ENCODE peak calls at places on chromosomes 5 and 9, in four cellular contexts. One of them, this sample, is unnamed.

GRCh38 chr9:120659209-120659608 is 55.1 kb downstream of the MEGF9 start:
- DNase-seq in cardiac muscle cell: no peak
- DNase-seq in OCI-LY7: no peak
- DNase-seq in left ventricle myocardium inferior: no peak
- DNase-seq in this sample: no peak

GRCh38 chr5:53874409-53874808 is 314.0 kb downstream of the NDUFS4 start:
- DNase-seq in cardiac muscle cell: no peak
- DNase-seq in OCI-LY7: peak; percentile 5
- DNase-seq in left ventricle myocardium inferior: no peak
- DNase-seq in this sample: no peak

GRCh38 chr5:58184910-58185309 is 275.0 kb downstream of the PLK2 start:
- DNase-seq in cardiac muscle cell: no peak
- DNase-seq in OCI-LY7: no peak
- DNase-seq in left ventricle myocardium inferior: no peak
- DNase-seq in this sample: no peak

GRCh38 chr5:93280518-93280917 is 300.5 kb downstream of the NR2F1-AS1 start:
- DNase-seq in cardiac muscle cell: no peak
- DNase-seq in OCI-LY7: no peak
- DNase-seq in left ventricle myocardium inferior: no peak
- DNase-seq in this sample: no peak

GRCh38 chr5:106321242-106321641 is 1349.5 kb downstream of the EFNA5 start:
- DNase-seq in cardiac muscle cell: no peak
- DNase-seq in OCI-LY7: no peak
- DNase-seq in left ventricle myocardium inferior: no peak
- DNase-seq in this sample: no peak

GRCh38 chr9:78745996-78746395 is 449.1 kb downstream of the PSAT1 start:
- DNase-seq in cardiac muscle cell: no peak
- DNase-seq in OCI-LY7: no peak
- DNase-seq in left ventricle myocardium inferior: no peak
- DNase-seq in this sample: no peak

GRCh38 chr9:114958021-114958846 is 27.8 kb upstream of the TNFSF8 start:
- DNase-seq in cardiac muscle cell: no peak
- DNase-seq in OCI-LY7: no peak
- DNase-seq in left ventricle myocardium inferior: peak; percentile 41
- DNase-seq in this sample: peak; percentile 48

GRCh38 chr9:8030095-8030494 is 230.5 kb upstream of the DMAC1 start:
- DNase-seq in cardiac muscle cell: no peak
- DNase-seq in OCI-LY7: no peak
- DNase-seq in left ventricle myocardium inferior: no peak
- DNase-seq in this sample: no peak

GRCh38 chr5:1973391-1974013 is 90.8 kb upstream of the IRX4 start:
- DNase-seq in cardiac muscle cell: no peak
- DNase-seq in OCI-LY7: no peak
- DNase-seq in left ventricle myocardium inferior: no peak
- DNase-seq in this sample: peak; percentile 18

GRCh38 chr5:66406761-66407289 is 189.4 kb upstream of the MAST4 start:
- DNase-seq in cardiac muscle cell: no peak
- DNase-seq in OCI-LY7: no peak
- DNase-seq in left ventricle myocardium inferior: no peak
- DNase-seq in this sample: no peak

GRCh38 chr9:115945009-115945431 is 208.6 kb upstream of the PAPPA start:
- DNase-seq in cardiac muscle cell: no peak
- DNase-seq in OCI-LY7: no peak
- DNase-seq in left ventricle myocardium inferior: peak; percentile 70
- DNase-seq in this sample: no peak

GRCh38 chr5:181127907-181128626 is 2.9 kb downstream of the OR2V1 start:
- DNase-seq in cardiac muscle cell: no peak
- DNase-seq in OCI-LY7: no peak
- DNase-seq in left ventricle myocardium inferior: no peak
- DNase-seq in this sample: no peak

GRCh38 chr5:115374057-115374775 is 77.8 kb upstream of the CCDC112 start:
- DNase-seq in cardiac muscle cell: no peak
- DNase-seq in OCI-LY7: no peak
- DNase-seq in left ventricle myocardium inferior: no peak
- DNase-seq in this sample: no peak

GRCh38 chr5:122311400-122311887 is 593 bp upstream of the SNCAIP start:
- DNase-seq in cardiac muscle cell: no peak
- DNase-seq in OCI-LY7: no peak
- DNase-seq in left ventricle myocardium inferior: no peak
- DNase-seq in this sample: no peak

GRCh38 chr9:111483862-111484563 is at the start of gene ECPAS:
- DNase-seq in cardiac muscle cell: peak; percentile 83
- DNase-seq in OCI-LY7: peak; percentile 79
- DNase-seq in left ventricle myocardium inferior: peak; percentile 72
- DNase-seq in this sample: peak; percentile 80

GRCh38 chr9:94760646-94761045 is 34.1 kb downstream of the AOPEP start:
- DNase-seq in cardiac muscle cell: no peak
- DNase-seq in OCI-LY7: no peak
- DNase-seq in left ventricle myocardium inferior: no peak
- DNase-seq in this sample: no peak

GRCh38 chr5:179486596-179487051 is 63.7 kb upstream of the RUFY1 start:
- DNase-seq in cardiac muscle cell: peak; percentile 72
- DNase-seq in OCI-LY7: no peak
- DNase-seq in left ventricle myocardium inferior: no peak
- DNase-seq in this sample: no peak

GRCh38 chr9:92524881-92525280 is 10.9 kb downstream of the ECM2 start:
- DNase-seq in cardiac muscle cell: no peak
- DNase-seq in OCI-LY7: no peak
- DNase-seq in left ventricle myocardium inferior: no peak
- DNase-seq in this sample: no peak

GRCh38 chr5:84382363-84383295 is 2.1 kb downstream of the EDIL3 start:
- DNase-seq in cardiac muscle cell: peak; percentile 72
- DNase-seq in OCI-LY7: no peak
- DNase-seq in left ventricle myocardium inferior: peak; percentile 18
- DNase-seq in this sample: no peak

GRCh38 chr5:180592176-180592575 is 877 bp upstream of the SCGB3A1 start:
- DNase-seq in cardiac muscle cell: no peak
- DNase-seq in OCI-LY7: no peak
- DNase-seq in left ventricle myocardium inferior: no peak
- DNase-seq in this sample: no peak

GRCh38 chr9:70064496-70064895 is 20.8 kb downstream of the MAMDC2 start:
- DNase-seq in cardiac muscle cell: no peak
- DNase-seq in OCI-LY7: no peak
- DNase-seq in left ventricle myocardium inferior: no peak
- DNase-seq in this sample: no peak

GRCh38 chr9:70066874-70067273 is 23.2 kb downstream of the MAMDC2 start:
- DNase-seq in cardiac muscle cell: no peak
- DNase-seq in OCI-LY7: no peak
- DNase-seq in left ventricle myocardium inferior: no peak
- DNase-seq in this sample: no peak

GRCh38 chr9:70069734-70070133 is 26.1 kb downstream of the MAMDC2 start:
- DNase-seq in cardiac muscle cell: no peak
- DNase-seq in OCI-LY7: no peak
- DNase-seq in left ventricle myocardium inferior: no peak
- DNase-seq in this sample: no peak

GRCh38 chr9:70065572-70065971 is 21.9 kb downstream of the MAMDC2 start:
- DNase-seq in cardiac muscle cell: no peak
- DNase-seq in OCI-LY7: no peak
- DNase-seq in left ventricle myocardium inferior: no peak
- DNase-seq in this sample: no peak

GRCh38 chr9:70066418-70066817 is 22.8 kb downstream of the MAMDC2 start:
- DNase-seq in cardiac muscle cell: no peak
- DNase-seq in OCI-LY7: no peak
- DNase-seq in left ventricle myocardium inferior: no peak
- DNase-seq in this sample: no peak
- H3K27ac ChIP-seq in cardiac muscle cell: no peak overlapping the region
- H3K27ac ChIP-seq in OCI-LY7: no peak overlapping the region
- H3K27ac ChIP-seq in left ventricle myocardium inferior: peak overlapping the region; percentile 48
- H3K27ac ChIP-seq in this sample: peak overlapping the region; percentile 47

GRCh38 chr5:150700298-150700599 is 613 bp downstream of the RBM22 start:
- DNase-seq in cardiac muscle cell: no peak
- DNase-seq in OCI-LY7: no peak
- DNase-seq in left ventricle myocardium inferior: no peak
- DNase-seq in this sample: no peak

GRCh38 chr5:150703767-150704166 is 2.9 kb upstream of the RBM22 start:
- DNase-seq in cardiac muscle cell: no peak
- DNase-seq in OCI-LY7: no peak
- DNase-seq in left ventricle myocardium inferior: no peak
- DNase-seq in this sample: no peak

GRCh38 chr5:150700600-150701377 is at the start of gene RBM22:
- DNase-seq in cardiac muscle cell: peak; percentile 96
- DNase-seq in OCI-LY7: peak; percentile 94
- DNase-seq in left ventricle myocardium inferior: peak; percentile 95
- DNase-seq in this sample: peak; percentile 94
- TF ChIP-seq CTCF in cardiac muscle cell: peak; percentile 63
- TF ChIP-seq CTCF in OCI-LY7: peak; percentile 82
- TF ChIP-seq CTCF in left ventricle myocardium inferior: peak; percentile 72
- TF ChIP-seq CTCF in this sample: peak; percentile 27

DNA sequence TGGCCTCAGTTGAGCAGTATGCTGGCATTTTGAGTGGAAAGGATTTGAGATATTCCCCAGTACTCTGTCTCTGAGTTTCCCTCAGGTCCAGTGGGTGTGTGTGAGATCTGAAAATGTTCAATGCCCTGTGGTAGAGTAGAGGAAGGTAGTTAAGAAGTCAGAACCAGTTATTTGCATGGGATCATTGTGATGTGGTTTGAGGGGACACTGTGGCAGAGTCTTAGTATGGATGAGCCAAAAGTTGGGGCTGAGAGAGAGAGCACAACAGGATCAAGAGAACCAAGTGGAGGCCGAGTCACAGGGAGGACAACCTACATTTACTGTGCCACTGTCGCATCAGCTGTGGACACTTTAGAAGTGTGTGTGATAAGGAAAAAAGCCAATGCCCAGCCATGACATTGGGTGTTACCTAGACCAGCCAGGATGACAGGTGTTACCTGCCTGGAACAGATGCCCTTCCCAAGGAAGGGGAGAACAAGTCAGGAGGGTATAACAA is 128.9 kb upstream of the IL12B start:
- DNase-seq in cardiac muscle cell: no peak
- DNase-seq in OCI-LY7: no peak
- DNase-seq in left ventricle myocardium inferior: no peak
- DNase-seq in this sample: no peak
- H3K36me3 ChIP-seq in cardiac muscle cell: no peaks in the 10 kb centered on the region
- H3K36me3 ChIP-seq in OCI-LY7: no peaks in the 10 kb centered on the region
- H3K36me3 ChIP-seq in left ventricle myocardium inferior: no peaks in the 10 kb centered on the region
- H3K36me3 ChIP-seq in this sample: no peaks in the 10 kb centered on the region

GRCh38 chr9:127767909-127768331 is 10.5 kb downstream of the SH2D3C start:
- DNase-seq in cardiac muscle cell: no peak
- DNase-seq in OCI-LY7: no peak
- DNase-seq in left ventricle myocardium inferior: no peak
- DNase-seq in this sample: no peak

GRCh38 chr9:127767405-127767804 is 11.1 kb downstream of the SH2D3C start:
- DNase-seq in cardiac muscle cell: no peak
- DNase-seq in OCI-LY7: no peak
- DNase-seq in left ventricle myocardium inferior: no peak
- DNase-seq in this sample: no peak

GRCh38 chr9:127769985-127770904 is 8.2 kb downstream of the SH2D3C start:
- DNase-seq in cardiac muscle cell: no peak
- DNase-seq in OCI-LY7: no peak
- DNase-seq in left ventricle myocardium inferior: no peak
- DNase-seq in this sample: no peak

GRCh38 chr9:127769101-127769500 is 9.4 kb downstream of the SH2D3C start:
- DNase-seq in cardiac muscle cell: no peak
- DNase-seq in OCI-LY7: no peak
- DNase-seq in left ventricle myocardium inferior: no peak
- DNase-seq in this sample: no peak

DNA sequence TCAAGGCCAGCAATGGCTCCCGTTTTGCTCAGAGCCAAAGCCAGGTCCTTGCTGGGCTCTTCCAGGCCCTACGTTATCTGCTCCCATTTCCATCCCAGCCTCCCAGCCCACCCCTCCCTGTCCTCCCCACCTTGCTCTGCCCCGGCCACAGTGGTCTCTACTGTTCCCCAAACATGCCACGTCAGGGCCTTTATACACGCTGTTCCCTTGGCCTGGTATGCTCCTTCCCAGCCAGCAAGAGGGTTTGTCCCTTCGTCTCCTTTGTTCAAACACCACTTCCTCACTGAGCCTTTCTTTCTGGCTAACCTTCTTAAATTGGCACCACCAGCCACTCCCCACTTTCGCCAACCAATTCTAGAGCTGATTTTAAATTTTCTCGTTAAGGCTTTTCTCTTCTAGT is 9.8 kb downstream of the SH2D3C start:
- DNase-seq in cardiac muscle cell: no peak
- DNase-seq in OCI-LY7: no peak
- DNase-seq in left ventricle myocardium inferior: no peak
- DNase-seq in this sample: no peak
- H3K27ac ChIP-seq in cardiac muscle cell: no peak overlapping the region
- H3K27ac ChIP-seq in OCI-LY7: no peak overlapping the region
- H3K27ac ChIP-seq in left ventricle myocardium inferior: peak overlapping the region; percentile 93
- H3K27ac ChIP-seq in this sample: peak overlapping the region; percentile 86

DNA sequence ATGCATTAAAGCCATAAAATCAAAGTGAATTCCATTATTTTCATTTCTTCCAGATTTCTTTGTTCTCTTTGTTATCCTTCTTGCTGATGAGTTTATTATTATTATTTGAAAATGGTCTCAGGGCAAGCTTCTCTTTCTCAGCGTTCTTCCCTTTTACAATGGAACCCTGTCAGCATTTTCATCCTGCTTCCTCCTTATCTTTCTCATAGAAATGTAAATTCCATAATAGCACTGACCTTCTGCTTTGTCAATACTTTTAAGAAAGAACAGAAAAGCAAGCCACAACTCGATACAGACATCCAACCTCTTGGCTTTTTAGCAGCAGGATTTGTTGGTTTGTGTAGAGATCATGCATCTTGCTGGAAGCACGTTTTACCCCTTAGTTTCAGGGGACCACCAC is 114.0 kb upstream of the BASP1 start:
- DNase-seq in cardiac muscle cell: no peak
- DNase-seq in OCI-LY7: no peak
- DNase-seq in left ventricle myocardium inferior: no peak
- DNase-seq in this sample: no peak
- TF ChIP-seq CTCF in cardiac muscle cell: no peak
- TF ChIP-seq CTCF in OCI-LY7: no peak
- TF ChIP-seq CTCF in left ventricle myocardium inferior: no peak
- TF ChIP-seq CTCF in this sample: no peak

GRCh38 chr5:96966801-96967200 is 30.9 kb downstream of the LNPEP start:
- DNase-seq in cardiac muscle cell: no peak
- DNase-seq in OCI-LY7: no peak
- DNase-seq in left ventricle myocardium inferior: no peak
- DNase-seq in this sample: no peak
- H3K36me3 ChIP-seq in cardiac muscle cell: no peaks in the 10 kb centered on the region
- H3K36me3 ChIP-seq in OCI-LY7: peaks cover 44% of the 10 kb centered on the region
- H3K36me3 ChIP-seq in left ventricle myocardium inferior: no peaks in the 10 kb centered on the region
- H3K36me3 ChIP-seq in this sample: no peaks in the 10 kb centered on the region

GRCh38 chr9:2177121-2177520 is 162.0 kb downstream of the SMARCA2 start:
- DNase-seq in cardiac muscle cell: no peak
- DNase-seq in OCI-LY7: no peak
- DNase-seq in left ventricle myocardium inferior: no peak
- DNase-seq in this sample: no peak
- H3K27ac ChIP-seq in cardiac muscle cell: no peak overlapping the region
- H3K27ac ChIP-seq in OCI-LY7: no peak overlapping the region
- H3K27ac ChIP-seq in left ventricle myocardium inferior: no peak overlapping the region
- H3K27ac ChIP-seq in this sample: no peak overlapping the region

DNA sequence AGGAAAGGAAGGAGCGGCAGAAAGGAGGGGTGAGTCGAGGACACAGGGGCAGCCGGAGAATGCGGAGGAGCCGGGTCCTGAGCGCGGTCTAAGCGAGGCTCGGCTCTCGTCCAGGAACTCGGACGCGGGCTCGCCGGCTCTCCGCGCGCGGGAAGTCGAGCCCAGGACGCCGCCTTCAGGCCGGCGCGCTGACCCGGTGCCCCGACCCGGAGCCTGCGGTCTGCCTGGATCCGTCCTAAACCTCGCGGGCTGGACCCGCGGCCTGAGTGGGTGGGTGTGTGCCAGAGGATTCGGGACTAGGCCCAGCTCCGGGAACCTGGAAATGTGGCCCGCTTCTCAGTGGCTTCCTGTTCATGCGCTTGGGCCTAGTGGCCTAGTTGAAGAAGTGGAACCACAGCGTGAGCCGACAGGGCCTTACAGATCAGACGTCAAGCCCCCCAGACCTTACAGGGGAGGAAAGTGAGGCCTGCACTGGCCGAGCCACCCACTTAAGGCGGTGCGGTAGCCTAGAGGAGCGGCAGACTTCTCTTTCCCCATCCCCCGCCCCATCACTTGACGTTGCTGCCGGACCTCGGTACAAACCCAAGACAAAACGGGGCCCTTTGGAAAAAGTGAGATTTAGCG is 1.2 kb downstream of the CDKN2B-AS1 start:
- DNase-seq in cardiac muscle cell: peak; percentile 43
- DNase-seq in OCI-LY7: peak; percentile 71
- DNase-seq in left ventricle myocardium inferior: peak; percentile 49
- DNase-seq in this sample: peak; percentile 36
- TF ChIP-seq CTCF in cardiac muscle cell: peak; percentile 44
- TF ChIP-seq CTCF in OCI-LY7: peak; percentile 59
- TF ChIP-seq CTCF in left ventricle myocardium inferior: peak; percentile 37
- TF ChIP-seq CTCF in this sample: peak; percentile 7

This sample was measured in lung.